ENCODE peak calls at places on chromosomes 5 and 9, in ten cellular contexts. One of them, this sample, is unnamed.

GRCh38 chr5:143024227-143024920 is 254.2 kb downstream of the ARHGAP26 start:
- DNase-seq in uterus: no peak
- DNase-seq in hepatocyte: no peak
- DNase-seq in A549: no peak
- DNase-seq in testis: no peak
- DNase-seq in fibroblast of lung: no peak
- DNase-seq in spleen: no peak
- DNase-seq in heart right ventricle: no peak
- DNase-seq in H9: no peak
- DNase-seq in endodermal cell: no peak
- DNase-seq in this sample: no peak

GRCh38 chr9:127450170-127450830 is 906 bp downstream of the RPL12 start:
- DNase-seq in uterus: peak; percentile 30
- DNase-seq in hepatocyte: peak; percentile 60
- DNase-seq in A549: no peak
- DNase-seq in testis: peak; percentile 20
- DNase-seq in fibroblast of lung: no peak
- DNase-seq in spleen: no peak
- DNase-seq in heart right ventricle: no peak
- DNase-seq in H9: no peak
- DNase-seq in endodermal cell: peak; percentile 55
- DNase-seq in this sample: no peak

GRCh38 chr5:759781-760362 is 24.7 kb downstream of the ZDHHC11B start:
- DNase-seq in uterus: no peak
- DNase-seq in hepatocyte: peak; percentile 5
- DNase-seq in A549: no peak
- DNase-seq in testis: no peak
- DNase-seq in fibroblast of lung: no peak
- DNase-seq in spleen: peak; percentile 70
- DNase-seq in heart right ventricle: no peak
- DNase-seq in H9: peak; percentile 29
- DNase-seq in endodermal cell: peak; percentile 39
- DNase-seq in this sample: no peak

GRCh38 chr5:149960272-149961185 is at the start of gene SLC26A2:
- DNase-seq in uterus: peak; percentile 98
- DNase-seq in hepatocyte: peak; percentile 98
- DNase-seq in A549: peak; percentile 96
- DNase-seq in testis: peak; percentile 99
- DNase-seq in fibroblast of lung: peak; percentile 98
- DNase-seq in spleen: peak; percentile 99
- DNase-seq in heart right ventricle: peak; percentile 97
- DNase-seq in H9: peak; percentile 99
- DNase-seq in endodermal cell: peak; percentile 99
- DNase-seq in this sample: peak; percentile 95

GRCh38 chr5:52457808-52458207 is 329.9 kb upstream of the ITGA1 start:
- DNase-seq in uterus: no peak
- DNase-seq in hepatocyte: no peak
- DNase-seq in A549: no peak
- DNase-seq in testis: no peak
- DNase-seq in fibroblast of lung: no peak
- DNase-seq in spleen: no peak
- DNase-seq in heart right ventricle: no peak
- DNase-seq in H9: no peak
- DNase-seq in endodermal cell: no peak
- DNase-seq in this sample: no peak

GRCh38 chr9:99590879-99591278 is 230.8 kb upstream of the NR4A3 start:
- DNase-seq in uterus: no peak
- DNase-seq in hepatocyte: no peak
- DNase-seq in A549: no peak
- DNase-seq in testis: no peak
- DNase-seq in fibroblast of lung: no peak
- DNase-seq in spleen: no peak
- DNase-seq in heart right ventricle: no peak
- DNase-seq in H9: no peak
- DNase-seq in endodermal cell: no peak
- DNase-seq in this sample: no peak

GRCh38 chr9:14433293-14433818 is 119.4 kb upstream of the NFIB start:
- DNase-seq in uterus: no peak
- DNase-seq in hepatocyte: no peak
- DNase-seq in A549: no peak
- DNase-seq in testis: no peak
- DNase-seq in fibroblast of lung: peak; percentile 32
- DNase-seq in spleen: no peak
- DNase-seq in heart right ventricle: no peak
- DNase-seq in H9: no peak
- DNase-seq in endodermal cell: no peak
- DNase-seq in this sample: no peak

GRCh38 chr5:104472811-104473210 is 910.2 kb upstream of the NUDT12 start:
- DNase-seq in uterus: no peak
- DNase-seq in hepatocyte: no peak
- DNase-seq in A549: no peak
- DNase-seq in testis: no peak
- DNase-seq in fibroblast of lung: no peak
- DNase-seq in spleen: no peak
- DNase-seq in heart right ventricle: no peak
- DNase-seq in H9: no peak
- DNase-seq in endodermal cell: no peak
- DNase-seq in this sample: no peak

GRCh38 chr5:139658928-139659667 is 10.9 kb downstream of the CXXC5 start:
- DNase-seq in uterus: peak; percentile 63
- DNase-seq in hepatocyte: peak; percentile 76
- DNase-seq in A549: no peak
- DNase-seq in testis: peak; percentile 66
- DNase-seq in fibroblast of lung: peak; percentile 84
- DNase-seq in spleen: no peak
- DNase-seq in heart right ventricle: peak; percentile 84
- DNase-seq in H9: no peak
- DNase-seq in endodermal cell: peak; percentile 70
- DNase-seq in this sample: no peak

GRCh38 chr5:69300537-69301203 is 31.9 kb downstream of the CCDC125 start:
- DNase-seq in uterus: no peak
- DNase-seq in hepatocyte: no peak
- DNase-seq in A549: no peak
- DNase-seq in testis: no peak
- DNase-seq in fibroblast of lung: no peak
- DNase-seq in spleen: no peak
- DNase-seq in heart right ventricle: no peak
- DNase-seq in H9: no peak
- DNase-seq in endodermal cell: peak; percentile 57
- DNase-seq in this sample: no peak

GRCh38 chr5:96829336-96829735 is 21.6 kb upstream of the ERAP1 start:
- DNase-seq in uterus: no peak
- DNase-seq in hepatocyte: no peak
- DNase-seq in A549: no peak
- DNase-seq in testis: no peak
- DNase-seq in fibroblast of lung: no peak
- DNase-seq in spleen: no peak
- DNase-seq in heart right ventricle: no peak
- DNase-seq in H9: no peak
- DNase-seq in endodermal cell: no peak
- DNase-seq in this sample: no peak

GRCh38 chr5:127096328-127096993 is 23.2 kb upstream of the C5orf63 start:
- DNase-seq in uterus: no peak
- DNase-seq in hepatocyte: no peak
- DNase-seq in A549: no peak
- DNase-seq in testis: no peak
- DNase-seq in fibroblast of lung: no peak
- DNase-seq in spleen: no peak
- DNase-seq in heart right ventricle: no peak
- DNase-seq in H9: no peak
- DNase-seq in endodermal cell: peak; percentile 56
- DNase-seq in this sample: no peak
- H3K27ac ChIP-seq in uterus: no peak overlapping the region
- H3K27ac ChIP-seq in hepatocyte: no peak overlapping the region
- H3K27ac ChIP-seq in A549: no peak overlapping the region
- H3K27ac ChIP-seq in testis: no peak overlapping the region
- H3K27ac ChIP-seq in fibroblast of lung: no peak overlapping the region
- H3K27ac ChIP-seq in spleen: no peak overlapping the region
- H3K27ac ChIP-seq in heart right ventricle: no peak overlapping the region
- H3K27ac ChIP-seq in H9: no peak overlapping the region
- H3K27ac ChIP-seq in endodermal cell: no peak overlapping the region
- H3K27ac ChIP-seq in this sample: no peak overlapping the region

GRCh38 chr5:135178476-135179155 is 144.6 kb upstream of the PITX1 start:
- DNase-seq in uterus: no peak
- DNase-seq in hepatocyte: no peak
- DNase-seq in A549: no peak
- DNase-seq in testis: no peak
- DNase-seq in fibroblast of lung: no peak
- DNase-seq in spleen: no peak
- DNase-seq in heart right ventricle: no peak
- DNase-seq in H9: no peak
- DNase-seq in endodermal cell: no peak
- DNase-seq in this sample: no peak

GRCh38 chr5:135179308-135179980 is 145.4 kb upstream of the PITX1 start:
- DNase-seq in uterus: no peak
- DNase-seq in hepatocyte: no peak
- DNase-seq in A549: no peak
- DNase-seq in testis: no peak
- DNase-seq in fibroblast of lung: no peak
- DNase-seq in spleen: no peak
- DNase-seq in heart right ventricle: no peak
- DNase-seq in H9: peak; percentile 49
- DNase-seq in endodermal cell: peak; percentile 66
- DNase-seq in this sample: no peak

GRCh38 chr5:135174315-135175096 is 140.5 kb upstream of the PITX1 start:
- DNase-seq in uterus: no peak
- DNase-seq in hepatocyte: no peak
- DNase-seq in A549: no peak
- DNase-seq in testis: no peak
- DNase-seq in fibroblast of lung: no peak
- DNase-seq in spleen: no peak
- DNase-seq in heart right ventricle: no peak
- DNase-seq in H9: peak; percentile 78
- DNase-seq in endodermal cell: peak; percentile 88
- DNase-seq in this sample: no peak

GRCh38 chr5:135177591-135177990 is 143.6 kb upstream of the PITX1 start:
- DNase-seq in uterus: no peak
- DNase-seq in hepatocyte: no peak
- DNase-seq in A549: no peak
- DNase-seq in testis: no peak
- DNase-seq in fibroblast of lung: no peak
- DNase-seq in spleen: no peak
- DNase-seq in heart right ventricle: no peak
- DNase-seq in H9: no peak
- DNase-seq in endodermal cell: no peak
- DNase-seq in this sample: no peak

GRCh38 chr5:135176991-135177390 is 143.0 kb upstream of the PITX1 start:
- DNase-seq in uterus: no peak
- DNase-seq in hepatocyte: no peak
- DNase-seq in A549: no peak
- DNase-seq in testis: no peak
- DNase-seq in fibroblast of lung: no peak
- DNase-seq in spleen: no peak
- DNase-seq in heart right ventricle: no peak
- DNase-seq in H9: no peak
- DNase-seq in endodermal cell: no peak
- DNase-seq in this sample: no peak
- H3K4me1 ChIP-seq in uterus: no peaks in the 10 kb centered on the region
- H3K4me1 ChIP-seq in hepatocyte: no peaks in the 10 kb centered on the region
- H3K4me1 ChIP-seq in A549: no peaks in the 10 kb centered on the region
- H3K4me1 ChIP-seq in testis: no peaks in the 10 kb centered on the region
- H3K4me1 ChIP-seq in fibroblast of lung: no peaks in the 10 kb centered on the region
- H3K4me1 ChIP-seq in spleen: no peaks in the 10 kb centered on the region
- H3K4me1 ChIP-seq in heart right ventricle: no peaks in the 10 kb centered on the region
- H3K4me1 ChIP-seq in H9: no peaks in the 10 kb centered on the region
- H3K4me1 ChIP-seq in endodermal cell: peaks cover 6% of the 10 kb centered on the region
- H3K4me1 ChIP-seq in this sample: no peaks in the 10 kb centered on the region

GRCh38 chr5:35902032-35902681 is 36.3 kb downstream of the CAPSL start:
- DNase-seq in uterus: no peak
- DNase-seq in hepatocyte: peak; percentile 16
- DNase-seq in A549: no peak
- DNase-seq in testis: no peak
- DNase-seq in fibroblast of lung: no peak
- DNase-seq in spleen: no peak
- DNase-seq in heart right ventricle: no peak
- DNase-seq in H9: no peak
- DNase-seq in endodermal cell: no peak
- DNase-seq in this sample: no peak

GRCh38 chr5:35900997-35901396 is 37.4 kb downstream of the CAPSL start:
- DNase-seq in uterus: no peak
- DNase-seq in hepatocyte: no peak
- DNase-seq in A549: no peak
- DNase-seq in testis: no peak
- DNase-seq in fibroblast of lung: no peak
- DNase-seq in spleen: no peak
- DNase-seq in heart right ventricle: no peak
- DNase-seq in H9: no peak
- DNase-seq in endodermal cell: no peak
- DNase-seq in this sample: no peak

GRCh38 chr5:35903631-35904203 is 34.7 kb downstream of the CAPSL start:
- DNase-seq in uterus: no peak
- DNase-seq in hepatocyte: no peak
- DNase-seq in A549: no peak
- DNase-seq in testis: no peak
- DNase-seq in fibroblast of lung: no peak
- DNase-seq in spleen: no peak
- DNase-seq in heart right ventricle: no peak
- DNase-seq in H9: no peak
- DNase-seq in endodermal cell: no peak
- DNase-seq in this sample: no peak

GRCh38 chr5:35898952-35899351 is 39.5 kb downstream of the CAPSL start:
- DNase-seq in uterus: no peak
- DNase-seq in hepatocyte: no peak
- DNase-seq in A549: no peak
- DNase-seq in testis: no peak
- DNase-seq in fibroblast of lung: no peak
- DNase-seq in spleen: no peak
- DNase-seq in heart right ventricle: no peak
- DNase-seq in H9: no peak
- DNase-seq in endodermal cell: no peak
- DNase-seq in this sample: no peak

DNA sequence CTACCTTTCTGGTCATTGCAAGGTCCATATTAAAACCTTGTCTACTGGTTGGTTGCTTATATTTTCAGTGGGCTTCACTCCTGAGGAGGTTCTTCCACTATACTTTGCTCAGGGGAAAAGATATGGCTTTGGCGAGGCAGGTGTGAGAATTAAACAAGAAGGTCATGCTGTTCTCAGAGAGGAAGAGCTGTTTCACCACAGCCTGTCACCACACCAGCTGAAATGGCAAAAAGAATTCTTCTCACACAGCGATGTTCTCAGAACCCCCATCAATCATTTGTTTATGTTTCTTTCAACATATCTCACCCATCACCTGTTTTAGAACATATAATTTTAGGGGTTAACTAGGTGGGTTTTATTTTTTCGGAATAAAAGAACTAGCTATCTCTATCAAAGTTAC is 38.6 kb downstream of the CAPSL start:
- DNase-seq in uterus: no peak
- DNase-seq in hepatocyte: no peak
- DNase-seq in A549: no peak
- DNase-seq in testis: no peak
- DNase-seq in fibroblast of lung: no peak
- DNase-seq in spleen: no peak
- DNase-seq in heart right ventricle: no peak
- DNase-seq in H9: no peak
- DNase-seq in endodermal cell: no peak
- DNase-seq in this sample: no peak
- H3K27ac ChIP-seq in uterus: no peak overlapping the region
- H3K27ac ChIP-seq in hepatocyte: no peak overlapping the region
- H3K27ac ChIP-seq in A549: no peak overlapping the region
- H3K27ac ChIP-seq in testis: no peak overlapping the region
- H3K27ac ChIP-seq in fibroblast of lung: no peak overlapping the region
- H3K27ac ChIP-seq in spleen: no peak overlapping the region
- H3K27ac ChIP-seq in heart right ventricle: no peak overlapping the region
- H3K27ac ChIP-seq in H9: no peak overlapping the region
- H3K27ac ChIP-seq in endodermal cell: no peak overlapping the region
- H3K27ac ChIP-seq in this sample: no peak overlapping the region

GRCh38 chr5:175656966-175657365 is 905 bp upstream of the HRH2 start:
- DNase-seq in uterus: no peak
- DNase-seq in hepatocyte: no peak
- DNase-seq in A549: no peak
- DNase-seq in testis: no peak
- DNase-seq in fibroblast of lung: no peak
- DNase-seq in spleen: no peak
- DNase-seq in heart right ventricle: no peak
- DNase-seq in H9: no peak
- DNase-seq in endodermal cell: no peak
- DNase-seq in this sample: no peak
- H3K4me1 ChIP-seq in uterus: no peaks in the 10 kb centered on the region
- H3K4me1 ChIP-seq in hepatocyte: no peaks in the 10 kb centered on the region
- H3K4me1 ChIP-seq in A549: peaks cover 9% of the 10 kb centered on the region
- H3K4me1 ChIP-seq in testis: no peaks in the 10 kb centered on the region
- H3K4me1 ChIP-seq in fibroblast of lung: no peaks in the 10 kb centered on the region
- H3K4me1 ChIP-seq in spleen: peaks cover 64% of the 10 kb centered on the region
- H3K4me1 ChIP-seq in heart right ventricle: peaks cover 13% of the 10 kb centered on the region
- H3K4me1 ChIP-seq in H9: no peaks in the 10 kb centered on the region
- H3K4me1 ChIP-seq in endodermal cell: no peaks in the 10 kb centered on the region
- H3K4me1 ChIP-seq in this sample: no peaks in the 10 kb centered on the region

This sample was measured in ascending aorta.